ENCODE peak calls at places on chromosomes 12 and 14, in six cellular contexts. One of them, this sample, is unnamed.

GRCh38 chr12:4293942-4294505 is 20.5 kb downstream of the CCND2 start:
- DNase-seq in Caco-2: no peak
- DNase-seq in AG04450: no peak
- DNase-seq in hepatocyte: no peak
- DNase-seq in BE2C: no peak
- DNase-seq in cardiac muscle cell: no peak
- DNase-seq in this sample: no peak

GRCh38 chr12:4269279-4269991 is 4.1 kb upstream of the CCND2 start:
- DNase-seq in hepatocyte: peak; percentile 92
- DNase-seq in Caco-2: peak; percentile 86
- DNase-seq in AG04450: no peak
- DNase-seq in cardiac muscle cell: peak; percentile 87
- DNase-seq in BE2C: peak; percentile 47
- DNase-seq in this sample: peak; percentile 95

GRCh38 chr14:38339704-38340103 is 83.8 kb upstream of the CLEC14A start:
- DNase-seq in Caco-2: no peak
- DNase-seq in hepatocyte: no peak
- DNase-seq in AG04450: no peak
- DNase-seq in BE2C: no peak
- DNase-seq in cardiac muscle cell: no peak
- DNase-seq in this sample: no peak

GRCh38 chr12:121061831-121062230 is 22.8 kb upstream of the OASL start:
- DNase-seq in cardiac muscle cell: no peak
- DNase-seq in BE2C: no peak
- DNase-seq in hepatocyte: no peak
- DNase-seq in AG04450: no peak
- DNase-seq in Caco-2: no peak
- DNase-seq in this sample: no peak

GRCh38 chr12:77537648-77538047 is 293.0 kb upstream of the NAV3 start:
- DNase-seq in BE2C: no peak
- DNase-seq in cardiac muscle cell: no peak
- DNase-seq in hepatocyte: no peak
- DNase-seq in Caco-2: no peak
- DNase-seq in AG04450: no peak
- DNase-seq in this sample: no peak

GRCh38 chr12:11753151-11753501 is 103.7 kb downstream of the ETV6 start:
- DNase-seq in Caco-2: no peak
- DNase-seq in AG04450: no peak
- DNase-seq in hepatocyte: no peak
- DNase-seq in BE2C: no peak
- DNase-seq in cardiac muscle cell: no peak
- DNase-seq in this sample: no peak

GRCh38 chr12:94622475-94622874 is 27.9 kb downstream of the TMCC3 start:
- DNase-seq in hepatocyte: no peak
- DNase-seq in AG04450: no peak
- DNase-seq in BE2C: no peak
- DNase-seq in Caco-2: no peak
- DNase-seq in cardiac muscle cell: no peak
- DNase-seq in this sample: no peak

GRCh38 chr12:6937481-6938352 is 5.9 kb upstream of the RNU7-1 start:
- DNase-seq in cardiac muscle cell: peak; percentile 96
- DNase-seq in BE2C: peak; percentile 94
- DNase-seq in AG04450: peak; percentile 84
- DNase-seq in Caco-2: peak; percentile 97
- DNase-seq in hepatocyte: peak; percentile 96
- DNase-seq in this sample: peak; percentile 95

GRCh38 chr14:21987937-21988336 is 314.3 kb upstream of the OR4E1 start:
- DNase-seq in hepatocyte: peak; percentile 77
- DNase-seq in BE2C: peak; percentile 16
- DNase-seq in Caco-2: peak; percentile 40
- DNase-seq in AG04450: no peak
- DNase-seq in cardiac muscle cell: peak; percentile 46
- DNase-seq in this sample: no peak

GRCh38 chr12:79143803-79144202 is 279.2 kb downstream of the SYT1 start:
- DNase-seq in AG04450: no peak
- DNase-seq in cardiac muscle cell: no peak
- DNase-seq in Caco-2: no peak
- DNase-seq in hepatocyte: no peak
- DNase-seq in BE2C: no peak
- DNase-seq in this sample: no peak

GRCh38 chr12:88228720-88229119 is 86.6 kb downstream of the TMTC3 start:
- DNase-seq in cardiac muscle cell: no peak
- DNase-seq in Caco-2: no peak
- DNase-seq in AG04450: no peak
- DNase-seq in BE2C: no peak
- DNase-seq in hepatocyte: no peak
- DNase-seq in this sample: no peak

GRCh38 chr12:123253606-123254459 is 17.8 kb downstream of the CDK2AP1 start:
- DNase-seq in hepatocyte: no peak
- DNase-seq in BE2C: no peak
- DNase-seq in cardiac muscle cell: no peak
- DNase-seq in Caco-2: no peak
- DNase-seq in AG04450: no peak
- DNase-seq in this sample: no peak

GRCh38 chr14:104440297-104440956 is 139.1 kb upstream of the C14orf180 start:
- DNase-seq in BE2C: no peak
- DNase-seq in Caco-2: no peak
- DNase-seq in cardiac muscle cell: no peak
- DNase-seq in hepatocyte: no peak
- DNase-seq in AG04450: no peak
- DNase-seq in this sample: no peak

GRCh38 chr14:95460647-95461478 is 55.6 kb downstream of the SYNE3 start:
- DNase-seq in cardiac muscle cell: peak; percentile 11
- DNase-seq in BE2C: no peak
- DNase-seq in Caco-2: no peak
- DNase-seq in hepatocyte: peak; percentile 50
- DNase-seq in AG04450: peak; percentile 55
- DNase-seq in this sample: no peak

GRCh38 chr14:24255931-24256696 is 6.9 kb downstream of the TGM1 start:
- DNase-seq in cardiac muscle cell: no peak
- DNase-seq in AG04450: no peak
- DNase-seq in BE2C: no peak
- DNase-seq in hepatocyte: no peak
- DNase-seq in Caco-2: no peak
- DNase-seq in this sample: no peak

GRCh38 chr14:95535226-95536021 is 574 bp downstream of the GLRX5 start:
- DNase-seq in hepatocyte: peak; percentile 48
- DNase-seq in Caco-2: no peak
- DNase-seq in BE2C: no peak
- DNase-seq in AG04450: no peak
- DNase-seq in cardiac muscle cell: no peak
- DNase-seq in this sample: peak; percentile 88

GRCh38 chr12:67515679-67516363 is 132.7 kb upstream of the DYRK2 start:
- DNase-seq in Caco-2: no peak
- DNase-seq in BE2C: no peak
- DNase-seq in hepatocyte: peak; percentile 13
- DNase-seq in AG04450: no peak
- DNase-seq in cardiac muscle cell: no peak
- DNase-seq in this sample: no peak

GRCh38 chr14:100294213-100294962 is 11.9 kb downstream of the SLC25A29 start:
- DNase-seq in BE2C: peak; percentile 42
- DNase-seq in Caco-2: no peak
- DNase-seq in cardiac muscle cell: no peak
- DNase-seq in hepatocyte: no peak
- DNase-seq in AG04450: no peak
- DNase-seq in this sample: peak; percentile 46

GRCh38 chr14:98120831-98121464 is 1151.0 kb downstream of the BCL11B start:
- DNase-seq in AG04450: no peak
- DNase-seq in hepatocyte: no peak
- DNase-seq in cardiac muscle cell: no peak
- DNase-seq in BE2C: no peak
- DNase-seq in Caco-2: no peak
- DNase-seq in this sample: no peak

GRCh38 chr12:77914089-77914488 is 83.4 kb downstream of the NAV3 start:
- DNase-seq in AG04450: no peak
- DNase-seq in BE2C: no peak
- DNase-seq in Caco-2: no peak
- DNase-seq in hepatocyte: no peak
- DNase-seq in cardiac muscle cell: no peak
- DNase-seq in this sample: no peak

GRCh38 chr14:104977008-104977680 is 1.0 kb downstream of the AHNAK2 start:
- DNase-seq in hepatocyte: peak; percentile 6
- DNase-seq in Caco-2: no peak
- DNase-seq in BE2C: peak; percentile 14
- DNase-seq in AG04450: no peak
- DNase-seq in cardiac muscle cell: no peak
- DNase-seq in this sample: peak; percentile 34

GRCh38 chr12:109726106-109726497 is 12.5 kb downstream of the FAM222A start:
- DNase-seq in BE2C: no peak
- DNase-seq in Caco-2: no peak
- DNase-seq in cardiac muscle cell: no peak
- DNase-seq in AG04450: no peak
- DNase-seq in hepatocyte: no peak
- DNase-seq in this sample: no peak

GRCh38 chr12:47963340-47964040 is at the start of gene TMEM106C:
- DNase-seq in BE2C: peak; percentile 95
- DNase-seq in hepatocyte: peak; percentile 97
- DNase-seq in AG04450: peak; percentile 74
- DNase-seq in Caco-2: peak; percentile 97
- DNase-seq in cardiac muscle cell: peak; percentile 97
- DNase-seq in this sample: peak; percentile 99

GRCh38 chr14:50792634-50793068 is 38.3 kb downstream of the NIN start:
- DNase-seq in Caco-2: no peak
- DNase-seq in AG04450: no peak
- DNase-seq in cardiac muscle cell: no peak
- DNase-seq in BE2C: no peak
- DNase-seq in hepatocyte: no peak
- DNase-seq in this sample: no peak

GRCh38 chr12:89370850-89371249 is 18.5 kb upstream of the DUSP6 start:
- DNase-seq in AG04450: no peak
- DNase-seq in Caco-2: peak; percentile 57
- DNase-seq in cardiac muscle cell: no peak
- DNase-seq in BE2C: no peak
- DNase-seq in hepatocyte: no peak
- DNase-seq in this sample: no peak

GRCh38 chr14:57871487-57872080 is 5.7 kb upstream of the SLC35F4 start:
- DNase-seq in hepatocyte: peak; percentile 34
- DNase-seq in Caco-2: peak; percentile 37
- DNase-seq in AG04450: peak; percentile 2
- DNase-seq in cardiac muscle cell: peak; percentile 34
- DNase-seq in BE2C: peak; percentile 18
- DNase-seq in this sample: no peak

GRCh38 chr12:92079054-92079385 is 66.6 kb downstream of the BTG1 start:
- DNase-seq in AG04450: no peak
- DNase-seq in cardiac muscle cell: no peak
- DNase-seq in BE2C: no peak
- DNase-seq in hepatocyte: no peak
- DNase-seq in Caco-2: no peak
- DNase-seq in this sample: no peak

GRCh38 chr12:131047789-131048610 is 94.3 kb downstream of the ADGRD1 start:
- DNase-seq in Caco-2: no peak
- DNase-seq in hepatocyte: no peak
- DNase-seq in AG04450: no peak
- DNase-seq in cardiac muscle cell: no peak
- DNase-seq in BE2C: no peak
- DNase-seq in this sample: peak; percentile 81
- H3K9me3 ChIP-seq in Caco-2: no peaks in the 10 kb centered on the region
- H3K9me3 ChIP-seq in hepatocyte: no peaks in the 10 kb centered on the region
- H3K9me3 ChIP-seq in AG04450: peaks cover 95% of the 10 kb centered on the region
- H3K9me3 ChIP-seq in cardiac muscle cell: no peaks in the 10 kb centered on the region
- H3K9me3 ChIP-seq in BE2C: no peaks in the 10 kb centered on the region
- H3K9me3 ChIP-seq in this sample: no peaks in the 10 kb centered on the region

DNA sequence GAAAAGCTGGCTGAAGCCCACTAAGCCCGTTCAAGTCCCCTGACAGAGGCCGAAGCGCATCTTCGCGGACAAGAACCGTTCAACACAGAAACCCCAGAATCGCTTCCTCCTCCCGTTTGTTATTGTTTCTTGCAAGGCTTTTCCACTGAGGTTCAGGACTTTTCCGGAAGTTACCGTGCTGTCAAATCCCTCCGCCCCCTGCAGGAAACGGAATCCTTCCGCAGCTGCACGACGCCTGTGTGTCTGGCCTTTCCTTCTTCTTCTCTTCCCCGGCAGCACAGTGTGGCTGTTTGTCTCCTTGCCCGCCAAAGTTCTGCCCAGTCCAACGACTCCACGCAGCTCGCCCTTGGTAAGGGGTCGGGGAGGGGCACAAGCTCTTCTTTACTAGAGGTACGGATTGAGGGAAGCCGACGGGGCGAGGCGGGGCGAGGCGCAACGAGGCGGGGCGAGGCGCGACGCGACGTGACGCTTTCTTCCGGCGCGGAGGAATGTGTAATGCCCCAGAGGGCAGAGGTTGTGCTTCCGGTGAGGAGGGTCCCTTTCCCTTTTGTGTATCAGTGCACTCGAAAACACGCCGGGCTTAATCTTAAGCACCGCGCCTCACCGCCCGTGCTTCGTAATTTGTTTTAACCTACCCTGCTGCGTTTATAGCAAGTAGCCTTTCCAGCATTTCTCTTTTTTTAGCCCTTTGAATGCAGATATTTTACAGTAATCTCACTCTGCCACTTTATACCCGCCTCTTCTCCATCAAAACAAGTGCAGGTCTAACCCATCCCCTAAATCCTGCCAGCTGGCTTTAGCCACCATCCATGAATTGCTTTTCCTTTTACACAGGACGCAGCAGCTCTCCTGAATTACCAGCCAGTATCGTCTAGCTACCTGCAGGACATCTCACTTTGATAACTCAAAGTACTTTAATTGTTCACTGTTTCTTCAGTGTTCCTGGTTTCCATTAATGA is at the start of gene KDM5A:
- DNase-seq in Caco-2: peak; percentile 94
- DNase-seq in BE2C: peak; percentile 92
- DNase-seq in AG04450: peak; percentile 90
- DNase-seq in cardiac muscle cell: peak; percentile 96
- DNase-seq in hepatocyte: peak; percentile 95
- DNase-seq in this sample: peak; percentile 93
- TF ChIP-seq CTCF in Caco-2: no peak
- TF ChIP-seq CTCF in BE2C: peak; percentile 5
- TF ChIP-seq CTCF in AG04450: no peak
- TF ChIP-seq CTCF in cardiac muscle cell: no peak
- TF ChIP-seq CTCF in hepatocyte: no peak
- TF ChIP-seq CTCF in this sample: no peak

GRCh38 chr12:34336619-34337465 is 314.5 kb downstream of the ALG10 start:
- DNase-seq in hepatocyte: no peak
- DNase-seq in cardiac muscle cell: no peak
- DNase-seq in Caco-2: no peak
- DNase-seq in AG04450: no peak
- DNase-seq in BE2C: no peak
- DNase-seq in this sample: no peak
- H3K9me3 ChIP-seq in hepatocyte: no peaks in the 10 kb centered on the region
- H3K9me3 ChIP-seq in cardiac muscle cell: no peaks in the 10 kb centered on the region
- H3K9me3 ChIP-seq in Caco-2: peaks cover 5% of the 10 kb centered on the region
- H3K9me3 ChIP-seq in AG04450: peaks cover 100% of the 10 kb centered on the region
- H3K9me3 ChIP-seq in BE2C: no peaks in the 10 kb centered on the region
- H3K9me3 ChIP-seq in this sample: no peaks in the 10 kb centered on the region

GRCh38 chr12:46908236-46908935 is 82.6 kb upstream of the SLC38A4 start:
- DNase-seq in cardiac muscle cell: no peak
- DNase-seq in Caco-2: no peak
- DNase-seq in AG04450: no peak
- DNase-seq in BE2C: no peak
- DNase-seq in hepatocyte: no peak
- DNase-seq in this sample: no peak
- TF ChIP-seq CTCF in cardiac muscle cell: no peak
- TF ChIP-seq CTCF in Caco-2: no peak
- TF ChIP-seq CTCF in AG04450: no peak
- TF ChIP-seq CTCF in BE2C: no peak
- TF ChIP-seq CTCF in hepatocyte: no peak
- TF ChIP-seq CTCF in this sample: no peak